ENCODE peak calls at places on chromosomes 5 and 9, in eight cellular contexts. N, H, M, R, W, V, J and B are unnamed samples.

GRCh38 chr9:123933401-123933800 is 3.5 kb upstream of the DENND1A start:
- DNase-seq in N (no peak), H (no peak), M (peak), R (peak), W (no peak), V (no peak), J (no peak), B (no peak)

GRCh38 chr9:106481003-106481614 is 381.9 kb upstream of the ZNF462 start:
- DNase-seq in N (no peak), H (no peak), M (no peak), R (no peak), W (no peak), V (no peak), J (no peak), B (no peak)

GRCh38 chr5:95846554-95847260 is 24.2 kb upstream of the GLRX start:
- DNase-seq in N (peak), H (peak), M (peak), R (no peak), W (no peak), V (peak), J (peak), B (no peak)

GRCh38 chr5:13866792-13867191 is 77.7 kb downstream of the DNAH5 start:
- DNase-seq in N (no peak), H (peak), M (peak), R (no peak), W (no peak), V (peak), J (no peak), B (no peak)

GRCh38 chr5:16550316-16550952 is 66.4 kb downstream of the RETREG1 start:
- DNase-seq in N (no peak), H (peak), M (peak), R (no peak), W (no peak), V (peak), J (no peak), B (no peak)

GRCh38 chr9:16516887-16517286 is 353.6 kb downstream of the BNC2 start:
- DNase-seq in N (no peak), H (no peak), M (no peak), R (no peak), W (no peak), V (no peak), J (no peak), B (no peak)

GRCh38 chr5:113984928-113985327 is 376.9 kb upstream of the KCNN2 start:
- DNase-seq in N (no peak), H (no peak), M (no peak), R (no peak), W (no peak), V (no peak), J (no peak), B (no peak)

GRCh38 chr9:112546149-112547012 is 59.8 kb downstream of the KIAA1958 start:
- DNase-seq in N (no peak), H (no peak), M (no peak), R (no peak), W (no peak), V (no peak), J (no peak), B (no peak)

GRCh38 chr9:87710448-87710847 is 15.5 kb upstream of the CTSL start:
- DNase-seq in N (no peak), H (no peak), M (no peak), R (no peak), W (peak), V (no peak), J (no peak), B (no peak)

GRCh38 chr9:557601-558201 is 283.8 kb upstream of the DMRT1 start:
- DNase-seq in N (no peak), H (no peak), M (no peak), R (peak), W (no peak), V (no peak), J (no peak), B (peak)

GRCh38 chr5:73812962-73813588 is 187.1 kb downstream of the ARHGEF28 start:
- DNase-seq in N (no peak), H (no peak), M (no peak), R (peak), W (no peak), V (no peak), J (no peak), B (no peak)

GRCh38 chr5:56358703-56359428 is 125.7 kb upstream of the ANKRD55 start:
- DNase-seq in N (no peak), H (peak), M (peak), R (peak), W (no peak), V (no peak), J (no peak), B (no peak)

GRCh38 chr9:33162721-33163311 is 4.3 kb downstream of the B4GALT1 start:
- DNase-seq in N (no peak), H (no peak), M (peak), R (no peak), W (no peak), V (no peak), J (peak), B (peak)

GRCh38 chr5:3225201-3225960 is 370.3 kb upstream of the IRX1 start:
- DNase-seq in N (no peak), H (no peak), M (no peak), R (no peak), W (no peak), V (no peak), J (no peak), B (no peak)

GRCh38 chr9:13141629-13142028 is 137.9 kb downstream of the MPDZ start:
- DNase-seq in N (no peak), H (no peak), M (peak), R (no peak), W (no peak), V (no peak), J (no peak), B (no peak)

GRCh38 chr5:65013141-65013540 is 244.4 kb downstream of the CWC27 start:
- DNase-seq in N (no peak), H (no peak), M (no peak), R (no peak), W (no peak), V (no peak), J (no peak), B (no peak)

GRCh38 chr5:10565785-10566506 is 2.1 kb downstream of the ANKRD33B start:
- DNase-seq in N (no peak), H (no peak), M (no peak), R (no peak), W (no peak), V (no peak), J (peak), B (no peak)

GRCh38 chr9:135028956-135029355 is 58.5 kb upstream of the OLFM1 start:
- DNase-seq in N (no peak), H (no peak), M (no peak), R (no peak), W (no peak), V (no peak), J (no peak), B (no peak)

GRCh38 chr5:107553063-107553676 is 117.6 kb downstream of the EFNA5 start:
- DNase-seq in N (no peak), H (no peak), M (no peak), R (no peak), W (no peak), V (no peak), J (no peak), B (no peak)

GRCh38 chr5:167020418-167020817 is 1271.0 kb upstream of the WWC1 start:
- DNase-seq in N (no peak), H (no peak), M (no peak), R (no peak), W (no peak), V (no peak), J (no peak), B (no peak)

GRCh38 chr5:143085319-143085917 is 315.2 kb downstream of the ARHGAP26 start:
- DNase-seq in N (no peak), H (peak), M (no peak), R (no peak), W (no peak), V (no peak), J (no peak), B (no peak)

GRCh38 chr5:85049020-85049419 is 664.3 kb upstream of the EDIL3 start:
- DNase-seq in N (peak), H (no peak), M (peak), R (peak), W (no peak), V (no peak), J (no peak), B (no peak)

GRCh38 chr5:176985516-176985915 is 21.1 kb downstream of the UIMC1 start:
- DNase-seq in N (no peak), H (no peak), M (no peak), R (no peak), W (no peak), V (no peak), J (no peak), B (no peak)

GRCh38 chr5:161007879-161008278 is 155.9 kb upstream of the ATP10B start:
- DNase-seq in N (no peak), H (no peak), M (no peak), R (no peak), W (no peak), V (no peak), J (no peak), B (no peak)

GRCh38 chr5:79809743-79810142 is 120.1 kb downstream of the CMYA5 start:
- DNase-seq in N (no peak), H (no peak), M (no peak), R (no peak), W (no peak), V (no peak), J (no peak), B (no peak)